ENCODE peak calls at places on chromosomes 3 and 15, in four cellular contexts. L, K, H and R are unnamed samples.

GRCh38 chr3:102161362-102162006 is 273.3 kb upstream of the ZPLD1 start:
- DNase-seq in L (no peak), K (no peak), H (no peak), R (no peak)

GRCh38 chr15:39400821-39401550 is 179.9 kb upstream of the THBS1 start:
- DNase-seq in L (no peak), K (no peak), H (no peak), R (no peak)

GRCh38 chr15:57026016-57026602 is 107.7 kb downstream of the TCF12 start:
- DNase-seq in L (no peak), K (no peak), H (no peak), R (no peak)

GRCh38 chr15:78808550-78808949 is 2.7 kb downstream of the ADAMTS7 start:
- DNase-seq in L (peak), K (peak), H (peak), R (peak)

GRCh38 chr3:1183320-1184048 is 90.7 kb downstream of the CNTN6 start:
- DNase-seq in L (no peak), K (no peak), H (no peak), R (no peak)

GRCh38 chr3:42657675-42658074 is 4.2 kb downstream of the ZBTB47 start:
- DNase-seq in L (no peak), K (no peak), H (no peak), R (no peak)

GRCh38 chr15:101293122-101293521 is 1.9 kb downstream of the SNRPA1 start:
- DNase-seq in L (no peak), K (no peak), H (no peak), R (no peak)

GRCh38 chr15:31304736-31305365 is 21.8 kb upstream of the KLF13 start:
- DNase-seq in L (no peak), K (no peak), H (no peak), R (no peak)

GRCh38 chr3:65676592-65676991 is 362.1 kb downstream of the MAGI1 start:
- DNase-seq in L (no peak), K (peak), H (no peak), R (no peak)

GRCh38 chr15:49467782-49468181 is 44.7 kb downstream of the FGF7 start:
- DNase-seq in L (no peak), K (no peak), H (no peak), R (no peak)

GRCh38 chr3:25843332-25843731 is 53.4 kb downstream of the OXSM start:
- DNase-seq in L (no peak), K (no peak), H (no peak), R (no peak)

GRCh38 chr3:12884790-12885584 is 43.6 kb upstream of the RPL32 start:
- DNase-seq in L (no peak), K (no peak), H (no peak), R (no peak)

GRCh38 chr15:72229076-72229946 is 1.7 kb downstream of the PKM start:
- DNase-seq in L (no peak), K (no peak), H (no peak), R (peak)

GRCh38 chr3:94772402-94772801 is 709.5 kb downstream of the NSUN3 start:
- DNase-seq in L (no peak), K (no peak), H (no peak), R (no peak)

GRCh38 chr3:197878427-197878826 is 71.6 kb upstream of the RPL35A start:
- DNase-seq in L (no peak), K (no peak), H (no peak), R (peak)

GRCh38 chr3:39907981-39908380 is 98.6 kb downstream of the MYRIP start:
- DNase-seq in L (no peak), K (no peak), H (no peak), R (no peak)

GRCh38 chr3:102346897-102347296 is 87.9 kb upstream of the ZPLD1 start:
- DNase-seq in L (no peak), K (no peak), H (no peak), R (no peak)

GRCh38 chr15:85414991-85415390 is 34.6 kb downstream of the AKAP13 start:
- DNase-seq in L (no peak), K (no peak), H (no peak), R (no peak)

GRCh38 chr3:169615833-169616232 is 47.7 kb downstream of the MECOM start:
- DNase-seq in L (no peak), K (no peak), H (no peak), R (no peak)

GRCh38 chr3:169618894-169619792 is 44.4 kb downstream of the MECOM start:
- DNase-seq in L (no peak), K (no peak), H (no peak), R (no peak)

GRCh38 chr3:169624533-169624972 is 39.0 kb downstream of the MECOM start:
- DNase-seq in L (no peak), K (no peak), H (no peak), R (no peak)

GRCh38 chr3:169623971-169624370 is 39.5 kb downstream of the MECOM start:
- DNase-seq in L (no peak), K (no peak), H (no peak), R (no peak)

GRCh38 chr3:169619793-169620192 is 43.7 kb downstream of the MECOM start:
- DNase-seq in L (no peak), K (no peak), H (no peak), R (no peak)
- TF ChIP-seq CTCF in L (peak), K (no peak), H (no peak), R (no peak)

DNA sequence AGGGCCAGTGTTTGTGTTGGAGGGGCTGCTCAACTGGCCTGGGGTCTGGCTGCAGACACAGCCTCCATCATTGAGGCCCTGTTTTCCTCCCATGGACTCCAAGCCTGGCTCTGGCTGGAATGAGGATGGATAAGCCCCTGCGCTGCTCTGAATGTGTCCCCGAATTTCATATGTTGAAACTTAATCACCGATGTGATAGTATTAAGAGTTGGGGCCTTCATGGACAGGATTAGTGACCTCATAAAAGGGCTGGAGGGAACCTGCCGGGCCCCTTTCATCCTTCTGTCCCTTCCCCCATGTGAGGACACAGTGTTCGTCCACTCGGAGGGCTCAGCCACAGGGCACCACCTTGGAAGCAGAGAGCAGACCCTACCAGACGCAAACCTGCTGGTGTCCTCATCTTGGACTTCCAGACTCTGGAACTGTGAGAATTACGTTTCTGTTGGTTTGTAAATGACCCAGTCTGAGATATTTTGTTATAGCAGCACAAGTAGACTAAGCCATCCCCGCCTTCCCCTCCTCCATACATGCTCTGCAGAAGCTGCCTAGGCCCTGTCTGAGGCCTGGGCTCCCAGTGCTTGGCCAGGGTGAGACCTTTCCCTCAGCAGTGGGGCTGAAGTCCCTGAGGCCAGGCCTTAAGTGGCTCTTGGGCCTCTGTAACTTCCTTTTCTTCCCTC is 3.8 kb upstream of the LCTL start:
- DNase-seq in L (no peak), K (no peak), H (no peak), R (no peak)
- TF ChIP-seq MAX in L (no peak), K (no peak), H (no peak), R (no peak)

GRCh38 chr3:157285966-157286365 is 126.0 kb upstream of the CCNL1 start:
- DNase-seq in L (no peak), K (no peak), H (no peak), R (no peak)

GRCh38 chr3:157279237-157279636 is 119.3 kb upstream of the CCNL1 start:
- DNase-seq in L (peak), K (no peak), H (no peak), R (peak)

GRCh38 chr3:157276801-157277200 is 116.9 kb upstream of the CCNL1 start:
- DNase-seq in L (no peak), K (no peak), H (no peak), R (no peak)

GRCh38 chr3:157280786-157281185 is 120.8 kb upstream of the CCNL1 start:
- DNase-seq in L (no peak), K (no peak), H (no peak), R (no peak)

DNA sequence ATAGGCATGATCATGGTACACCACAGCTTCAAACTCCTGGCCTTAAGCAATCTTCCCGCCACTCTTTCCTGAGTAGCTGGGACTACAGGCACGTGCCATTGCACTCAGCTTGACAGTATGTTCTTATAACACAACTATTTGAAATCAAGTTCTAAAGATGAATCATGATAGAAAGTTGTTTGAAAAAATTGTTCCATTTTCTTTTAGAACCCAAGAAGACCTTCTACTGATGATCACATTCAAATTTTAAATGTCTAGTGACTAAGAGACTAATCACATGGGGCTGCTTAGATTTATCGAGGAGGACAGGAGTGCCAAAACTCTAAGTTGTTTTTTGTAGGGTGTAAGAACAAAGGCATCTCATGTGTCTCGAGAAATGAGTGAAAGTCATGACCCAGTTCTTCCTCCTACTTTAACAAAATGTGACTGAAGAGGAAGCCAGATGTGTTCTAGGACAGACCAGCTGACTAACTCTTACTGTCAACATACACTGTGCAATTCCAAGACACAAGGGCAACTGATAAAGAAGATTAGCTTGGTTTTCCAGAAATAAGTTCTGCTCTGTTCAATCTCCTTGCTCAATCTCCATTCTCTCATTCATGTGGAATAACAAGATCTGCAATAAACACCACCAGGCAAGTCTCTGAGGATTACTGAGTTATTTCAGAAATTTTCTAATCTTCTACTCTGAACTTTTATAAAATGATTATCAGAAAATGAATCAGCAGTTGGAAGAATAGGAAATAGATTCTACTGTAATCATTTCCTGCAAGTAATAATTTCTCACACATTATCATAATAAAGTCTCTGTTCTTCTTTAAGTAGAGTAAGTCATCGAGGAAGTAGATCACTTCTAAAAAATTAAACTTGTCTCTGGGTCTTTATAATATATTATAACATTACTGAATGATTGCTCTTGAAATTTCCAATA is 122.6 kb upstream of the CCNL1 start:
- DNase-seq in L (no peak), K (no peak), H (no peak), R (no peak)
- TF ChIP-seq MYC in L (no peak), K (no peak), H (no peak), R (no peak)

GRCh38 chr3:136819784-136820640 is 1.1 kb downstream of the SLC35G2 start:
- DNase-seq in L (no peak), K (peak), H (peak), R (peak)

GRCh38 chr3:136817448-136817847 is 1.5 kb upstream of the SLC35G2 start:
- DNase-seq in L (no peak), K (no peak), H (no peak), R (no peak)

GRCh38 chr3:136818851-136819783 is at the start of gene SLC35G2:
- DNase-seq in L (peak), K (peak), H (peak), R (peak)

GRCh38 chr3:136818191-136818850 is 605 bp upstream of the SLC35G2 start:
- DNase-seq in L (peak), K (peak), H (peak), R (peak)
- TF ChIP-seq CTCF in L (peak), K (peak), H (no peak), R (no peak)

GRCh38 chr15:77107068-77107467 is 36.2 kb upstream of the TSPAN3 start:
- DNase-seq in L (no peak), K (no peak), H (no peak), R (peak)
- TF ChIP-seq MAX in L (no peak), K (no peak), H (no peak), R (no peak)

GRCh38 chr3:97958796-97959195 is 13.4 kb downstream of the RIOX2 start:
- DNase-seq in L (no peak), K (no peak), H (no peak), R (peak)

GRCh38 chr3:97956051-97956450 is 16.2 kb downstream of the RIOX2 start:
- DNase-seq in L (no peak), K (no peak), H (no peak), R (no peak)

GRCh38 chr3:97958396-97958795 is 13.8 kb downstream of the RIOX2 start:
- DNase-seq in L (no peak), K (no peak), H (no peak), R (no peak)

GRCh38 chr3:97959863-97960262 is 12.4 kb downstream of the RIOX2 start:
- DNase-seq in L (no peak), K (no peak), H (no peak), R (no peak)

GRCh38 chr3:97957617-97958311 is 14.5 kb downstream of the RIOX2 start:
- DNase-seq in L (no peak), K (no peak), H (no peak), R (no peak)
- TF ChIP-seq MYC in L (no peak), K (no peak), H (no peak), R (no peak)

GRCh38 chr15:34795267-34796081 is at the start of gene ACTC1:
- DNase-seq in L (peak), K (no peak), H (peak), R (no peak)
- TF ChIP-seq CTCF in L (no peak), K (no peak), H (peak), R (no peak)

DNA sequence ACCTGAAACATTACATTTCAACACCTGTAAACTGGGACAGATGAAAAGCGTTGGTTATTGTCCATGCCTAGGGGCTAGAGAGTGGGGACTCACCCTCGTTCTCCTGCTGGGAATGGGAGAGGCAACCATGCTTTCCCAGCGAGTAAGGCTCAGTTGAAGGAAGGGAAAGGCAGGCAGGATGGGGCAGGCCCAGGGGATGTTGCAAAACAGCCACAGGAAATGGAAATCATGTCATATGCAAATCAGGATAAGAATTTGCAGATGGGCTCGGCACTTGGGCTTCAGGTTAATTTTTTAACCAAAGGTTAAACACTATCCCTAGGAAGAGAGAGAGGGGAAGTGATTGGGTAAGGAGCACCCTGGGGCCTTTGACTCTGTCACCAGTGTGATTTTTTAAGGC is 14.5 kb upstream of the PLA2G4E start:
- DNase-seq in L (no peak), K (no peak), H (no peak), R (peak)
- TF ChIP-seq MAX in L (no peak), K (no peak), H (no peak), R (no peak)